ENCODE peak calls at places on chromosomes 4 and X, in eight cellular contexts. One of them, this sample, is unnamed.

GRCh38 chr4:26069218-26069617 is 155.2 kb downstream of the SMIM20 start:
- DNase-seq in heart right ventricle: no peak
- DNase-seq in neural progenitor cell: peak; percentile 78
- DNase-seq in brain microvascular endothelial cell: no peak
- DNase-seq in left lung: no peak
- DNase-seq in fibroblast of lung: peak; percentile 67
- DNase-seq in AG04449: no peak
- DNase-seq in OCI-LY7: peak; percentile 25
- DNase-seq in this sample: peak; percentile 45

GRCh38 chr4:137213372-137214173 is 318.7 kb downstream of the PCDH18 start:
- DNase-seq in heart right ventricle: no peak
- DNase-seq in neural progenitor cell: no peak
- DNase-seq in brain microvascular endothelial cell: no peak
- DNase-seq in left lung: no peak
- DNase-seq in fibroblast of lung: peak; percentile 37
- DNase-seq in AG04449: no peak
- DNase-seq in OCI-LY7: no peak
- DNase-seq in this sample: no peak

GRCh38 chrX:115650916-115651315 is 89.9 kb downstream of the PLS3 start:
- DNase-seq in heart right ventricle: no peak
- DNase-seq in neural progenitor cell: peak; percentile 74
- DNase-seq in brain microvascular endothelial cell: peak; percentile 38
- DNase-seq in left lung: no peak
- DNase-seq in fibroblast of lung: peak; percentile 56
- DNase-seq in AG04449: no peak
- DNase-seq in OCI-LY7: peak; percentile 8
- DNase-seq in this sample: no peak

GRCh38 chr4:44927361-44928061 is 201.2 kb upstream of the GNPDA2 start:
- DNase-seq in heart right ventricle: no peak
- DNase-seq in neural progenitor cell: peak; percentile 58
- DNase-seq in brain microvascular endothelial cell: no peak
- DNase-seq in left lung: no peak
- DNase-seq in fibroblast of lung: peak; percentile 36
- DNase-seq in AG04449: no peak
- DNase-seq in OCI-LY7: peak; percentile 33
- DNase-seq in this sample: peak; percentile 4

GRCh38 chrX:124332481-124333424 is at the start of gene TEX13D:
- DNase-seq in heart right ventricle: no peak
- DNase-seq in neural progenitor cell: no peak
- DNase-seq in brain microvascular endothelial cell: no peak
- DNase-seq in left lung: peak; percentile 36
- DNase-seq in fibroblast of lung: no peak
- DNase-seq in AG04449: no peak
- DNase-seq in OCI-LY7: no peak
- DNase-seq in this sample: no peak

GRCh38 chr4:8915201-8916200 is 43.9 kb upstream of the HMX1 start:
- DNase-seq in heart right ventricle: no peak
- DNase-seq in neural progenitor cell: no peak
- DNase-seq in brain microvascular endothelial cell: no peak
- DNase-seq in left lung: peak; percentile 56
- DNase-seq in fibroblast of lung: no peak
- DNase-seq in AG04449: no peak
- DNase-seq in OCI-LY7: no peak
- DNase-seq in this sample: no peak

GRCh38 chrX:86455495-86455894 is 307.2 kb downstream of the DACH2 start:
- DNase-seq in heart right ventricle: no peak
- DNase-seq in neural progenitor cell: peak; percentile 27
- DNase-seq in brain microvascular endothelial cell: no peak
- DNase-seq in left lung: no peak
- DNase-seq in fibroblast of lung: peak; percentile 0
- DNase-seq in AG04449: no peak
- DNase-seq in OCI-LY7: no peak
- DNase-seq in this sample: no peak

GRCh38 chr4:152359208-152360044 is 176.5 kb downstream of the FBXW7 start:
- DNase-seq in heart right ventricle: no peak
- DNase-seq in neural progenitor cell: no peak
- DNase-seq in brain microvascular endothelial cell: no peak
- DNase-seq in left lung: no peak
- DNase-seq in fibroblast of lung: no peak
- DNase-seq in AG04449: no peak
- DNase-seq in OCI-LY7: no peak
- DNase-seq in this sample: peak; percentile 18

GRCh38 chr4:73831569-73831968 is 4.9 kb upstream of the CXCL6 start:
- DNase-seq in heart right ventricle: no peak
- DNase-seq in neural progenitor cell: no peak
- DNase-seq in brain microvascular endothelial cell: no peak
- DNase-seq in left lung: no peak
- DNase-seq in fibroblast of lung: no peak
- DNase-seq in AG04449: no peak
- DNase-seq in OCI-LY7: no peak
- DNase-seq in this sample: no peak

GRCh38 chr4:15855804-15856475 is 77.8 kb downstream of the CD38 start:
- DNase-seq in heart right ventricle: peak; percentile 64
- DNase-seq in neural progenitor cell: no peak
- DNase-seq in brain microvascular endothelial cell: peak; percentile 52
- DNase-seq in left lung: no peak
- DNase-seq in fibroblast of lung: no peak
- DNase-seq in AG04449: no peak
- DNase-seq in OCI-LY7: no peak
- DNase-seq in this sample: no peak

GRCh38 chr4:152556814-152557213 is 20.9 kb upstream of the FBXW7 start:
- DNase-seq in heart right ventricle: no peak
- DNase-seq in neural progenitor cell: no peak
- DNase-seq in brain microvascular endothelial cell: no peak
- DNase-seq in left lung: no peak
- DNase-seq in fibroblast of lung: no peak
- DNase-seq in AG04449: no peak
- DNase-seq in OCI-LY7: no peak
- DNase-seq in this sample: no peak

GRCh38 chr4:119300388-119301131 is 21.4 kb downstream of the FABP2 start:
- DNase-seq in heart right ventricle: peak; percentile 96
- DNase-seq in neural progenitor cell: peak; percentile 94
- DNase-seq in brain microvascular endothelial cell: peak; percentile 90
- DNase-seq in left lung: peak; percentile 99
- DNase-seq in fibroblast of lung: peak; percentile 91
- DNase-seq in AG04449: peak; percentile 63
- DNase-seq in OCI-LY7: peak; percentile 93
- DNase-seq in this sample: peak; percentile 93

GRCh38 chr4:140693577-140693976 is 62.6 kb downstream of the TBC1D9 start:
- DNase-seq in heart right ventricle: no peak
- DNase-seq in neural progenitor cell: no peak
- DNase-seq in brain microvascular endothelial cell: no peak
- DNase-seq in left lung: no peak
- DNase-seq in fibroblast of lung: peak; percentile 44
- DNase-seq in AG04449: no peak
- DNase-seq in OCI-LY7: no peak
- DNase-seq in this sample: no peak

GRCh38 chr4:2462218-2462991 is 6.5 kb upstream of the RNF4 start:
- DNase-seq in heart right ventricle: peak; percentile 75
- DNase-seq in neural progenitor cell: peak; percentile 93
- DNase-seq in brain microvascular endothelial cell: peak; percentile 33
- DNase-seq in left lung: peak; percentile 89
- DNase-seq in fibroblast of lung: peak; percentile 75
- DNase-seq in AG04449: no peak
- DNase-seq in OCI-LY7: peak; percentile 84
- DNase-seq in this sample: peak; percentile 84

DNA sequence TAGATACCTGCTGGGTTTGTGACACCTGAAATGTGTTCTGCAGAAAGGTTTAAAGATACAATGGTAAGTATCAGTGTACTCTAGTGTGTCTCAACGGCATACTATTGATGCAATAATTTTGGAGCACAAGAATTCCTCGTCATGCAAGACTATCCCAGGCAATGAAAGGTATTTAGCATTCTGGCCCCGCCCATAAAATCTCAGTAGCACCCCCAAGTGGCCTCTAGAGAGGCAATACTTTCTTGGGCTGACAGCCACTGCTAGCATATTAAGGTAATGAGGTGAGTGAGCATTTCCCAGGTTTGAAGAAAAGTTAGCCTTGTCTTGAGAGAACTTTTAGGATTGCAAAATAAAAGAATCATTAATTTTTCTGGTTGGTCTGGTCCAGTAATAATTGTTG is 24.0 kb downstream of the TAB3 start:
- DNase-seq in heart right ventricle: no peak
- DNase-seq in neural progenitor cell: peak; percentile 37
- DNase-seq in brain microvascular endothelial cell: no peak
- DNase-seq in left lung: no peak
- DNase-seq in fibroblast of lung: no peak
- DNase-seq in AG04449: no peak
- DNase-seq in OCI-LY7: peak; percentile 14
- DNase-seq in this sample: no peak
- TF ChIP-seq CTCF in heart right ventricle: no peak
- TF ChIP-seq CTCF in neural progenitor cell: peak; percentile 46
- TF ChIP-seq CTCF in brain microvascular endothelial cell: peak; percentile 34
- TF ChIP-seq CTCF in left lung: no peak
- TF ChIP-seq CTCF in fibroblast of lung: peak; percentile 10
- TF ChIP-seq CTCF in AG04449: no peak
- TF ChIP-seq CTCF in OCI-LY7: peak; percentile 66
- TF ChIP-seq CTCF in this sample: peak; percentile 26

GRCh38 chr4:77430847-77431246 is 174.8 kb upstream of the CXCL13 start:
- DNase-seq in heart right ventricle: no peak
- DNase-seq in neural progenitor cell: peak; percentile 34
- DNase-seq in brain microvascular endothelial cell: no peak
- DNase-seq in left lung: no peak
- DNase-seq in fibroblast of lung: no peak
- DNase-seq in AG04449: no peak
- DNase-seq in OCI-LY7: no peak
- DNase-seq in this sample: no peak

GRCh38 chr4:77437079-77437478 is 168.5 kb upstream of the CXCL13 start:
- DNase-seq in heart right ventricle: no peak
- DNase-seq in neural progenitor cell: no peak
- DNase-seq in brain microvascular endothelial cell: no peak
- DNase-seq in left lung: no peak
- DNase-seq in fibroblast of lung: no peak
- DNase-seq in AG04449: no peak
- DNase-seq in OCI-LY7: no peak
- DNase-seq in this sample: no peak

GRCh38 chr4:77433102-77433733 is 172.4 kb upstream of the CXCL13 start:
- DNase-seq in heart right ventricle: no peak
- DNase-seq in neural progenitor cell: peak; percentile 64
- DNase-seq in brain microvascular endothelial cell: peak; percentile 51
- DNase-seq in left lung: no peak
- DNase-seq in fibroblast of lung: peak; percentile 35
- DNase-seq in AG04449: no peak
- DNase-seq in OCI-LY7: peak; percentile 48
- DNase-seq in this sample: peak; percentile 42

GRCh38 chr4:77434299-77435092 is 171.1 kb upstream of the CXCL13 start:
- DNase-seq in heart right ventricle: peak; percentile 26
- DNase-seq in neural progenitor cell: no peak
- DNase-seq in brain microvascular endothelial cell: no peak
- DNase-seq in left lung: no peak
- DNase-seq in fibroblast of lung: no peak
- DNase-seq in AG04449: no peak
- DNase-seq in OCI-LY7: no peak
- DNase-seq in this sample: no peak

GRCh38 chr4:77432702-77433101 is 172.9 kb upstream of the CXCL13 start:
- DNase-seq in heart right ventricle: no peak
- DNase-seq in neural progenitor cell: peak; percentile 28
- DNase-seq in brain microvascular endothelial cell: no peak
- DNase-seq in left lung: no peak
- DNase-seq in fibroblast of lung: no peak
- DNase-seq in AG04449: no peak
- DNase-seq in OCI-LY7: peak; percentile 4
- DNase-seq in this sample: no peak
- TF ChIP-seq CTCF in heart right ventricle: no peak
- TF ChIP-seq CTCF in neural progenitor cell: peak; percentile 46
- TF ChIP-seq CTCF in brain microvascular endothelial cell: peak; percentile 13
- TF ChIP-seq CTCF in left lung: no peak
- TF ChIP-seq CTCF in fibroblast of lung: no peak
- TF ChIP-seq CTCF in AG04449: no peak
- TF ChIP-seq CTCF in OCI-LY7: peak; percentile 32
- TF ChIP-seq CTCF in this sample: peak; percentile 14

GRCh38 chr4:98094118-98094517 is 49.2 kb downstream of the STPG2 start:
- DNase-seq in heart right ventricle: no peak
- DNase-seq in neural progenitor cell: no peak
- DNase-seq in brain microvascular endothelial cell: no peak
- DNase-seq in left lung: no peak
- DNase-seq in fibroblast of lung: no peak
- DNase-seq in AG04449: no peak
- DNase-seq in OCI-LY7: no peak
- DNase-seq in this sample: no peak

GRCh38 chr4:98092833-98093439 is 50.3 kb downstream of the STPG2 start:
- DNase-seq in heart right ventricle: no peak
- DNase-seq in neural progenitor cell: peak; percentile 35
- DNase-seq in brain microvascular endothelial cell: peak; percentile 12
- DNase-seq in left lung: no peak
- DNase-seq in fibroblast of lung: peak; percentile 33
- DNase-seq in AG04449: no peak
- DNase-seq in OCI-LY7: peak; percentile 24
- DNase-seq in this sample: no peak
- TF ChIP-seq CTCF in heart right ventricle: no peak
- TF ChIP-seq CTCF in neural progenitor cell: peak; percentile 75
- TF ChIP-seq CTCF in brain microvascular endothelial cell: peak; percentile 47
- TF ChIP-seq CTCF in left lung: peak; percentile 31
- TF ChIP-seq CTCF in fibroblast of lung: peak; percentile 59
- TF ChIP-seq CTCF in AG04449: peak; percentile 10
- TF ChIP-seq CTCF in OCI-LY7: peak; percentile 87
- TF ChIP-seq CTCF in this sample: peak; percentile 49

GRCh38 chrX:104309169-104309568 is 54.4 kb upstream of the ESX1 start:
- DNase-seq in heart right ventricle: no peak
- DNase-seq in neural progenitor cell: peak; percentile 17
- DNase-seq in brain microvascular endothelial cell: no peak
- DNase-seq in left lung: no peak
- DNase-seq in fibroblast of lung: no peak
- DNase-seq in AG04449: no peak
- DNase-seq in OCI-LY7: no peak
- DNase-seq in this sample: no peak

GRCh38 chrX:104310657-104311056 is 55.9 kb upstream of the ESX1 start:
- DNase-seq in heart right ventricle: no peak
- DNase-seq in neural progenitor cell: no peak
- DNase-seq in brain microvascular endothelial cell: no peak
- DNase-seq in left lung: no peak
- DNase-seq in fibroblast of lung: no peak
- DNase-seq in AG04449: no peak
- DNase-seq in OCI-LY7: no peak
- DNase-seq in this sample: no peak

GRCh38 chrX:104307341-104307740 is 52.6 kb upstream of the ESX1 start:
- DNase-seq in heart right ventricle: no peak
- DNase-seq in neural progenitor cell: no peak
- DNase-seq in brain microvascular endothelial cell: no peak
- DNase-seq in left lung: no peak
- DNase-seq in fibroblast of lung: no peak
- DNase-seq in AG04449: no peak
- DNase-seq in OCI-LY7: no peak
- DNase-seq in this sample: no peak

GRCh38 chrX:104306180-104306579 is 51.4 kb upstream of the ESX1 start:
- DNase-seq in heart right ventricle: no peak
- DNase-seq in neural progenitor cell: no peak
- DNase-seq in brain microvascular endothelial cell: no peak
- DNase-seq in left lung: no peak
- DNase-seq in fibroblast of lung: no peak
- DNase-seq in AG04449: no peak
- DNase-seq in OCI-LY7: no peak
- DNase-seq in this sample: no peak

DNA sequence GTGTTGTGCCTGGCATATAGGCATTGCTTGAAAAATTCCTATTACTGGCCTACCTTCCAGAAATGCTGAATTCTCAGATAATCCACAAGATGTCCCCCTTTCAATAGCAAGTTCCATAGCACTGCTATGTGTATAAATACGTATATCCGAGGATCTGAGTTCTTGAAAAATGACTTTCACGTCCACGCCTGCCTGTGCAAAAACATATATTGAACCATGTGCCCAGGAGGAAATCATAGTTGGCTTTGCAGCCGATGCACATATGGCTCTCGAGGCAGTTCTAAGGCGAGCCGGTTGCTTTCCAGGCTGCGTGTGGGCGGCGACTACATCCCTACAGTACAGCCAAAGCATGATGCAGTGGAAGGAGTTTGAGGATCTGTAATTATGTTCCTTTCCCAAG is 55.4 kb upstream of the ESX1 start:
- DNase-seq in heart right ventricle: no peak
- DNase-seq in neural progenitor cell: no peak
- DNase-seq in brain microvascular endothelial cell: peak; percentile 28
- DNase-seq in left lung: no peak
- DNase-seq in fibroblast of lung: peak; percentile 54
- DNase-seq in AG04449: no peak
- DNase-seq in OCI-LY7: no peak
- DNase-seq in this sample: no peak
- TF ChIP-seq CTCF in heart right ventricle: no peak
- TF ChIP-seq CTCF in neural progenitor cell: peak; percentile 19
- TF ChIP-seq CTCF in brain microvascular endothelial cell: peak; percentile 38
- TF ChIP-seq CTCF in left lung: no peak
- TF ChIP-seq CTCF in fibroblast of lung: peak; percentile 42
- TF ChIP-seq CTCF in AG04449: peak; percentile 25
- TF ChIP-seq CTCF in OCI-LY7: peak; percentile 31
- TF ChIP-seq CTCF in this sample: no peak